ENCODE peak calls at places on chromosomes 6 and 20, in seven cellular contexts. L, P, M, T, X, O and I are unnamed samples.

GRCh38 chr6:156731436-156731835 is 45.7 kb upstream of the ARID1B start:
- DNase-seq in L (no peak), P (no peak), M (no peak), T (no peak), X (no peak), O (peak; percentile 27), I (no peak)

GRCh38 chr6:28742668-28743270 is 181.0 kb downstream of the TRIM27 start:
- DNase-seq in L (no peak), P (no peak), M (peak; percentile 51), T (no peak), X (peak; percentile 58), O (peak; percentile 59), I (no peak)

GRCh38 chr6:136979206-136979605 is 57.1 kb downstream of the SLC35D3 start:
- DNase-seq in L (no peak), P (no peak), M (no peak), T (no peak), X (no peak), O (no peak), I (no peak)

GRCh38 chr20:24357169-24357568 is 112.3 kb upstream of the SYNDIG1 start:
- DNase-seq in L (no peak), P (no peak), M (no peak), T (no peak), X (no peak), O (no peak), I (no peak)

GRCh38 chr20:45987108-45987780 is 15.2 kb upstream of the ZNF335 start:
- DNase-seq in L (peak; percentile 33), P (peak; percentile 29), M (peak; percentile 26), T (peak; percentile 61), X (peak; percentile 86), O (peak; percentile 42), I (no peak)

GRCh38 chr6:35036828-35037095 is 104.4 kb downstream of the TCP11 start:
- DNase-seq in L (no peak), P (no peak), M (no peak), T (no peak), X (no peak), O (no peak), I (no peak)

GRCh38 chr6:12245763-12246720 is 44.1 kb upstream of the EDN1 start:
- DNase-seq in L (no peak), P (no peak), M (no peak), T (no peak), X (no peak), O (peak; percentile 11), I (peak; percentile 68)

GRCh38 chr20:63933646-63934045 is 22.6 kb downstream of the UCKL1 start:
- DNase-seq in L (no peak), P (no peak), M (no peak), T (no peak), X (no peak), O (no peak), I (no peak)

GRCh38 chr20:407953-408842 is at the start of gene RBCK1:
- DNase-seq in L (peak; percentile 75), P (peak; percentile 70), M (peak; percentile 60), T (peak; percentile 90), X (peak; percentile 89), O (peak; percentile 87), I (no peak)

GRCh38 chr6:119344306-119344705 is 5.3 kb downstream of the MAN1A1 start:
- DNase-seq in L (no peak), P (no peak), M (no peak), T (no peak), X (no peak), O (no peak), I (no peak)

GRCh38 chr6:149929422-149929821 is 6.5 kb upstream of the RAET1G start:
- DNase-seq in L (peak; percentile 17), P (no peak), M (no peak), T (no peak), X (no peak), O (no peak), I (no peak)

GRCh38 chr20:35610833-35611427 is 4.7 kb upstream of the SPAG4 start:
- DNase-seq in L (no peak), P (no peak), M (no peak), T (no peak), X (no peak), O (no peak), I (no peak)

GRCh38 chr20:32522775-32523612 is 62.1 kb downstream of the NOL4L start:
- DNase-seq in L (no peak), P (no peak), M (no peak), T (no peak), X (no peak), O (no peak), I (no peak)

GRCh38 chr6:42315991-42316378 is 98.3 kb upstream of the MRPS10 start:
- DNase-seq in L (no peak), P (no peak), M (peak; percentile 76), T (no peak), X (peak; percentile 37), O (peak; percentile 97), I (peak; percentile 56)

GRCh38 chr6:161727063-161727462 is 453.2 kb upstream of the AGPAT4 start:
- DNase-seq in L (no peak), P (no peak), M (no peak), T (no peak), X (no peak), O (no peak), I (no peak)

GRCh38 chr20:40563296-40563950 is 125.6 kb downstream of the MAFB start:
- DNase-seq in L (no peak), P (no peak), M (peak; percentile 10), T (no peak), X (no peak), O (peak; percentile 48), I (peak; percentile 13)

GRCh38 chr20:60820149-60820548 is 431.9 kb upstream of the CDH4 start:
- DNase-seq in L (no peak), P (no peak), M (no peak), T (no peak), X (no peak), O (no peak), I (no peak)

GRCh38 chr20:3995067-3995748 is 20.1 kb downstream of the RNF24 start:
- DNase-seq in L (no peak), P (no peak), M (no peak), T (no peak), X (peak; percentile 28), O (peak; percentile 40), I (no peak)

GRCh38 chr6:109383438-109383940 is 1.2 kb upstream of the CD164 start:
- DNase-seq in L (no peak), P (no peak), M (no peak), T (no peak), X (no peak), O (no peak), I (no peak)

GRCh38 chr6:134519456-134519855 is 201.5 kb upstream of the SGK1 start:
- DNase-seq in L (peak; percentile 77), P (no peak), M (no peak), T (peak; percentile 29), X (peak; percentile 28), O (no peak), I (peak; percentile 44)

GRCh38 chr6:137775192-137775591 is 91.9 kb upstream of the TNFAIP3 start:
- DNase-seq in L (no peak), P (no peak), M (no peak), T (no peak), X (no peak), O (no peak), I (no peak)

GRCh38 chr6:167470101-167470835 is 145.4 kb downstream of the TTLL2 start:
- DNase-seq in L (no peak), P (no peak), M (no peak), T (no peak), X (no peak), O (no peak), I (no peak)

GRCh38 chr6:121951918-121952379 is 447.5 kb upstream of the HSF2 start:
- DNase-seq in L (no peak), P (no peak), M (peak; percentile 41), T (no peak), X (no peak), O (peak; percentile 87), I (peak; percentile 4)

GRCh38 chr6:170298688-170299087 is 7.8 kb upstream of the DLL1 start:
- DNase-seq in L (no peak), P (no peak), M (no peak), T (no peak), X (no peak), O (no peak), I (no peak)

GRCh38 chr6:88840806-88841539 is 122.4 kb downstream of the RNGTT start:
- DNase-seq in L (no peak), P (no peak), M (no peak), T (no peak), X (no peak), O (no peak), I (no peak)

GRCh38 chr6:159969204-159969912 is 476 bp downstream of the IGF2R start:
- DNase-seq in L (no peak), P (no peak), M (no peak), T (no peak), X (peak; percentile 44), O (peak; percentile 58), I (no peak)

GRCh38 chr20:61185841-61186601 is 66.0 kb upstream of the CDH4 start:
- DNase-seq in L (no peak), P (no peak), M (peak; percentile 88), T (no peak), X (no peak), O (peak; percentile 94), I (peak; percentile 97)

GRCh38 chr6:167778497-167779122 is 48.1 kb upstream of the AFDN start:
- DNase-seq in L (no peak), P (no peak), M (no peak), T (no peak), X (no peak), O (no peak), I (no peak)

GRCh38 chr6:124676033-124676432 is 286.2 kb upstream of the RNF217 start:
- DNase-seq in L (no peak), P (no peak), M (peak; percentile 41), T (no peak), X (no peak), O (peak; percentile 65), I (no peak)

GRCh38 chr6:117616971-117617765 is 14.9 kb upstream of the GOPC start:
- DNase-seq in L (no peak), P (no peak), M (no peak), T (no peak), X (no peak), O (no peak), I (no peak)

GRCh38 chr20:48750941-48751620 is 76.7 kb downstream of the PREX1 start:
- DNase-seq in L (peak; percentile 87), P (no peak), M (no peak), T (no peak), X (no peak), O (peak; percentile 14), I (peak; percentile 82)

GRCh38 chr6:42564496-42564890 is 664 bp downstream of the UBR2 start:
- DNase-seq in L (peak; percentile 60), P (no peak), M (no peak), T (no peak), X (no peak), O (no peak), I (no peak)

GRCh38 chr20:34643919-34644318 is 33.0 kb downstream of the PIGU start:
- DNase-seq in L (peak; percentile 71), P (no peak), M (peak; percentile 57), T (no peak), X (no peak), O (peak; percentile 40), I (no peak)